ENCODE peak calls at places on chromosomes 11 and 22, in six cellular contexts. Y is GM20000, O is fibroblast of the aortic adventitia, I is psoas muscle, D is Calu3, C is bronchial epithelial cell. M is an unnamed sample.
A peak's percentile ranks its signal among the peaks of the same experiment; 100 is the strongest.

GRCh38 chr11:44028401-44028800 is 19.4 kb upstream of the ACCSL start:
- DNase-seq in D (no peak), O (no peak), C (no peak), I (no peak), Y (no peak), M (no peak)

GRCh38 chr22:28015056-28015445 is 96.0 kb upstream of the PITPNB start:
- DNase-seq in I (no peak), O (no peak), Y (no peak), D (no peak), C (no peak), M (peak; percentile 12)

GRCh38 chr11:120424185-120424969 is 87.2 kb upstream of the GRIK4 start:
- DNase-seq in C (peak; percentile 60), O (no peak), D (no peak), I (no peak), Y (no peak), M (no peak)

GRCh38 chr22:27203276-27203660 is 545.9 kb downstream of the MIAT start:
- DNase-seq in C (no peak), O (peak; percentile 54), Y (no peak), I (no peak), D (no peak), M (no peak)

GRCh38 chr22:18024276-18024939 is at the start of gene MICAL3:
- DNase-seq in C (peak; percentile 47), Y (peak; percentile 92), D (peak; percentile 83), O (peak; percentile 58), I (peak; percentile 62), M (peak; percentile 69)

GRCh38 chr11:112459001-112459400 is 198.3 kb upstream of the PLET1 start:
- DNase-seq in Y (no peak), O (peak; percentile 10), I (no peak), D (no peak), C (no peak), M (no peak)

GRCh38 chr11:9893474-9893873 is 229.6 kb downstream of the SWAP70 start:
- DNase-seq in Y (no peak), C (no peak), O (no peak), D (no peak), I (no peak), M (no peak)

GRCh38 chr22:37079668-37080171 is 28.2 kb downstream of the KCTD17 start:
- DNase-seq in I (no peak), D (no peak), O (peak; percentile 27), Y (no peak), C (no peak), M (no peak)

GRCh38 chr11:111917788-111918187 is 925 bp upstream of the C11orf52 start:
- DNase-seq in O (no peak), C (no peak), I (no peak), D (no peak), Y (no peak), M (no peak)

GRCh38 chr11:116312560-116313340 is 460.0 kb downstream of the BUD13 start:
- DNase-seq in Y (no peak), C (peak; percentile 12), D (peak; percentile 68), I (peak; percentile 67), O (peak; percentile 9), M (no peak)

GRCh38 chr11:69301491-69302401 is 7.8 kb downstream of the MYEOV start:
- DNase-seq in O (peak; percentile 73), Y (no peak), I (peak; percentile 52), C (peak; percentile 80), D (peak; percentile 94), M (no peak)

GRCh38 chr11:14500181-14500651 is 605 bp upstream of the COPB1 start:
- DNase-seq in D (peak; percentile 56), O (peak; percentile 66), C (peak; percentile 65), Y (peak; percentile 52), I (no peak), M (peak; percentile 72)

GRCh38 chr22:29344137-29344536 is 28.6 kb upstream of the RASL10A start:
- DNase-seq in D (peak; percentile 38), C (peak; percentile 89), O (peak; percentile 91), I (peak; percentile 87), Y (no peak), M (no peak)

GRCh38 chr11:49995559-49995958 is 13.2 kb upstream of the OR4C12 start:
- DNase-seq in D (peak; percentile 26), C (peak; percentile 44), Y (no peak), I (no peak), O (peak; percentile 63), M (peak; percentile 82)

GRCh38 chr11:2173150-2173693 is 1.6 kb upstream of the TH start:
- DNase-seq in I (no peak), D (peak; percentile 50), O (no peak), Y (no peak), C (no peak), M (no peak)

GRCh38 chr22:42321908-42322561 is 51.6 kb upstream of the TCF20 start:
- DNase-seq in Y (no peak), O (no peak), D (no peak), C (peak; percentile 78), I (no peak), M (no peak)

GRCh38 chr11:121964591-121964990 is 151.4 kb downstream of the BLID start:
- DNase-seq in O (peak; percentile 10), D (no peak), Y (no peak), C (peak; percentile 62), I (no peak), M (no peak)

GRCh38 chr11:9386901-9387300 is 2.4 kb downstream of the IPO7 start:
- DNase-seq in Y (no peak), C (no peak), O (no peak), D (no peak), I (no peak), M (no peak)

GRCh38 chr11:122598971-122599370 is 56.6 kb upstream of the UBASH3B start:
- DNase-seq in O (no peak), D (no peak), I (no peak), Y (no peak), C (peak; percentile 44), M (no peak)

GRCh38 chr11:121538054-121538453 is 85.3 kb upstream of the SORL1-AS1 start:
- DNase-seq in O (no peak), C (no peak), D (no peak), Y (peak; percentile 55), I (no peak), M (peak; percentile 67)

GRCh38 chr11:66857234-66857926 is 516 bp downstream of the LRFN4 start:
- DNase-seq in C (no peak), I (no peak), Y (peak; percentile 72), O (no peak), D (peak; percentile 14), M (no peak)

GRCh38 chr11:69818243-69819108 is 740 bp downstream of the FGF3 start:
- DNase-seq in I (no peak), D (no peak), O (no peak), Y (no peak), C (no peak), M (no peak)

GRCh38 chr11:33967451-33967850 is 75.6 kb upstream of the LMO2 start:
- DNase-seq in O (no peak), Y (no peak), I (no peak), C (no peak), D (no peak), M (no peak)

GRCh38 chr11:122756417-122756816 is 81.9 kb upstream of the CRTAM start:
- DNase-seq in I (peak; percentile 29), Y (peak; percentile 52), O (no peak), C (no peak), D (no peak), M (peak; percentile 36)

GRCh38 chr11:1640076-1640946 is 10.7 kb downstream of the KRTAP5-5 start:
- DNase-seq in Y (peak; percentile 66), O (peak; percentile 15), C (no peak), D (peak; percentile 61), I (no peak), M (peak; percentile 17)

GRCh38 chr11:33116535-33116934 is 44.7 kb downstream of the CSTF3 start:
- DNase-seq in C (peak; percentile 83), Y (no peak), O (peak; percentile 6), D (peak; percentile 2), I (no peak), M (no peak)

GRCh38 chr11:74321487-74322188 is 10.2 kb upstream of the P4HA3 start:
- DNase-seq in C (peak; percentile 15), I (no peak), Y (peak; percentile 52), D (peak; percentile 32), O (peak; percentile 80), M (peak; percentile 54)

GRCh38 chr11:597166-597725 is 18.5 kb downstream of the IRF7 start:
- DNase-seq in Y (no peak), I (no peak), O (no peak), D (peak; percentile 29), C (no peak), M (no peak)
- TF ChIP-seq CTCF in Y (no peak), I (no peak), O (no peak), D (no peak), C (no peak), M (peak; percentile 10)

GRCh38 chr11:42524534-42525227 is 787.1 kb upstream of the API5 start:
- DNase-seq in I (peak; percentile 11), C (peak; percentile 47), D (peak; percentile 57), Y (peak; percentile 46), O (peak; percentile 54), M (peak; percentile 68)
- TF ChIP-seq CTCF in I (peak; percentile 49), C (peak; percentile 91), D (peak; percentile 64), Y (peak; percentile 80), O (peak; percentile 59), M (peak; percentile 76)

DNA sequence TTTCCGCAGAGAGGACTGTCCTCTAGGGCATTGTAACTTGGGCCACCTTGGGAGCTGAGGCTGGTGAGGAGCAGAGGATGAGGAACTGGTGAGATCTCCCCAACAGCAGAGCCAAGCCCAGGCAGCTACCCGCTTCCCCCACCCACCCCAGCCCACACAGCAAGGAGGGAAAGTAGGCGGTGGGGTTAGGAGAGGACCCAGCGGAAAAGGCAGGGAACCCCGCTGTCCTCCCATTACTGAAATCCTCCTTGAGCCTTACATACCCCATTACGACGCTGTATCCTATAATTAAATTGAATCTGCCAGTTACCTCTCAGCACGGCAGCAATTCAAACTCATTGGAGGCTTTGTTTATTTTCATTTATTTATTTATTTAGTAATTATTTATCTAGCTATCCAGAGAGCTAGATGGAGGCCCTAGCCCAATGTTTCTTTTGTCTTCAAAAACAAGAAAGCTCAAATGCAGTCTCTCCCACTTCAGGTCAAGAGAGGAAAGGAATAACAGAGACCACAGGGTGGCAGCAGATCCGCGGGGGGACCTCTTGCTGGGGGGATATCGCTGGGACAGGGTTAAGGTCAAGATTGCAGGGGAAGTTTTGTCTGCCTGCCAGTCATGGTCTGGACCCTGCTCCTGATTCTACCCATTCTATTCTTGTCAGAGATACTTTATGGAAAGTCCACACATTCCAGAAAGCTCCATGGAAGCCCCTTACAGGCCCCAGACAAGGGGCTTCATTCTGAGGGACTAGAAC is 218.0 kb downstream of the ST3GAL4 start:
- DNase-seq in I (no peak), Y (no peak), D (no peak), C (no peak), O (no peak), M (no peak)
- TF ChIP-seq CTCF in I (no peak), Y (no peak), D (no peak), C (no peak), O (no peak), M (peak; percentile 14)

DNA sequence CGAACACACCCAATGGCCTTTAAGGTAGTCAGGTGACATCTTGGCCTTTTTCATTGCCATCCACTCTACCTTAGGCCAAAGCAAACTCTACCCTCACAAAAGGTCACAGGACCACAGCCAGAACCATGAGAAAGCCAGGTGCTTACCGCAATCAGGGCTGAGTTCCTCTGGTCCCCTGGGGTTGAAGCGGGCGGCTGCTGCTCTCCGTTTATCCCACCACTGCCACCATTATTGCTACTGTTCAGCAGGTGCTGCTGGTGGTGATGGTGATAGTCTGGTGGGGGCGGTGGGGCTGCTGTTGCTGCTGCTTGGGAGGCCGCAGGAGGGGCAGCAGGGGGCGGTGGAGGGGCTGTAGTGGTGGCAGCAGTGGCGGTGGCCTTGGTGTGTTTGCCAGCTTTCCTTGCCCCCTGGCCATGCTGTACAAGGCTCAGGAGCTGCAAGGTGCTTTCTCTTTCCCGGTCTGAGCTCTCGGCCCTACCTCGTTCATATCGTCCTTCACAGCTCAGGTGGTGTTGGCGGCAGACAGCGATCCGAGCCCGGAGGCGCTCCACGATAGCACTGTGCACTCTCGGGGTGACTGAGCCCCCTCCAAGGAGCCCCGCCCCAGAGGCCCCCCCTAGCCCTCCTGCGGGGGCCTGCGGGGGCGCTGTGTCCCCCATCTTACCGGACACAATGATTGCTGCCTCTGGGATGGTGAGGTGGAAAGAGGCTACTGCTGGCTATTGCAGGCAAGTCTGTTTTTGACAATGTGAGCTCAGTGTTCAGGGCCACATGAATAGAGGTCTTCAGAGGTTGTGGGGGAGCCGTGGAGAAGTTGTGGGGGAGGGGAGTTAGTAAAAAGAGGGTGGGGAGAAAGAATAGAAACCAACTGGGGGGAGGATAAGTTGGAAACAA is 1.5 kb downstream of the MAML2 start:
- DNase-seq in Y (peak; percentile 59), I (peak; percentile 43), C (no peak), O (peak; percentile 63), D (peak; percentile 65), M (peak; percentile 81)
- TF ChIP-seq CTCF in Y (peak; percentile 61), I (no peak), C (peak; percentile 45), O (peak; percentile 70), D (no peak), M (peak; percentile 57)

M was measured in GM12865.